ENCODE peak calls at places on chromosomes 7 and 10, in five cellular contexts. One of them, this sample, is unnamed.

GRCh38 chr10:101779544-101780186 is 3.6 kb downstream of the NPM3 start:
- ATAC-seq in body of pancreas: peak; percentile 68
- ATAC-seq in HepG2: peak; percentile 43
- ATAC-seq in HCT116: peak; percentile 56
- ATAC-seq in K562: no peak
- ATAC-seq in this sample: peak; percentile 56

GRCh38 chr7:18064242-18064838 is 36.7 kb upstream of the PRPS1L1 start:
- ATAC-seq in HepG2: peak; percentile 66
- ATAC-seq in HCT116: peak; percentile 88
- ATAC-seq in body of pancreas: no peak
- ATAC-seq in K562: peak; percentile 95
- ATAC-seq in this sample: no peak

GRCh38 chr10:11824825-11825224 is 1.7 kb downstream of the PROSER2 start:
- ATAC-seq in body of pancreas: peak; percentile 22
- ATAC-seq in HepG2: no peak
- ATAC-seq in HCT116: no peak
- ATAC-seq in K562: peak; percentile 70
- ATAC-seq in this sample: no peak

GRCh38 chr10:73648252-73648651 is 7.0 kb upstream of the MYOZ1 start:
- ATAC-seq in body of pancreas: peak; percentile 8
- ATAC-seq in HepG2: no peak
- ATAC-seq in HCT116: no peak
- ATAC-seq in K562: no peak
- ATAC-seq in this sample: no peak

GRCh38 chr10:1738950-1739349 is 1.6 kb upstream of the ADARB2 start:
- ATAC-seq in K562: no peak
- ATAC-seq in HCT116: no peak
- ATAC-seq in HepG2: no peak
- ATAC-seq in body of pancreas: no peak
- ATAC-seq in this sample: no peak

GRCh38 chr7:155282671-155283070 is 15.0 kb upstream of the INSIG1 start:
- ATAC-seq in body of pancreas: no peak
- ATAC-seq in HepG2: no peak
- ATAC-seq in HCT116: no peak
- ATAC-seq in K562: no peak
- ATAC-seq in this sample: peak; percentile 31

GRCh38 chr7:103989785-103990775 is 622 bp upstream of the RELN start:
- ATAC-seq in body of pancreas: no peak
- ATAC-seq in HCT116: no peak
- ATAC-seq in K562: peak; percentile 71
- ATAC-seq in HepG2: peak; percentile 85
- ATAC-seq in this sample: peak; percentile 29

GRCh38 chr7:112071856-112072255 is 134.3 kb downstream of the DOCK4 start:
- ATAC-seq in HepG2: no peak
- ATAC-seq in body of pancreas: no peak
- ATAC-seq in K562: no peak
- ATAC-seq in HCT116: no peak
- ATAC-seq in this sample: no peak

GRCh38 chr7:96219382-96220130 is 102.3 kb downstream of the SLC25A13 start:
- ATAC-seq in K562: peak; percentile 36
- ATAC-seq in HepG2: no peak
- ATAC-seq in HCT116: peak; percentile 47
- ATAC-seq in body of pancreas: no peak
- ATAC-seq in this sample: peak; percentile 90

GRCh38 chr7:114931656-114932011 is 9.7 kb downstream of the MDFIC start:
- ATAC-seq in HepG2: no peak
- ATAC-seq in body of pancreas: no peak
- ATAC-seq in K562: no peak
- ATAC-seq in HCT116: no peak
- ATAC-seq in this sample: no peak

GRCh38 chr7:70696139-70696782 is 435.7 kb upstream of the GALNT17 start:
- ATAC-seq in HepG2: no peak
- ATAC-seq in K562: no peak
- ATAC-seq in HCT116: no peak
- ATAC-seq in body of pancreas: no peak
- ATAC-seq in this sample: no peak

GRCh38 chr7:7136423-7136822 is 45.9 kb upstream of the C1GALT1 start:
- ATAC-seq in body of pancreas: no peak
- ATAC-seq in K562: peak; percentile 52
- ATAC-seq in HCT116: no peak
- ATAC-seq in HepG2: no peak
- ATAC-seq in this sample: no peak

GRCh38 chr7:19610194-19610943 is 98.5 kb downstream of the POLR1F start:
- ATAC-seq in body of pancreas: no peak
- ATAC-seq in HCT116: no peak
- ATAC-seq in HepG2: no peak
- ATAC-seq in K562: no peak
- ATAC-seq in this sample: no peak

GRCh38 chr10:91220194-91220953 is at the start of gene PCGF5:
- ATAC-seq in K562: peak; percentile 98
- ATAC-seq in body of pancreas: peak; percentile 99
- ATAC-seq in HepG2: peak; percentile 94
- ATAC-seq in HCT116: peak; percentile 99
- ATAC-seq in this sample: peak; percentile 99
- TF ChIP-seq POLR2A in K562: peak; percentile 56
- TF ChIP-seq POLR2A in body of pancreas: peak; percentile 83
- TF ChIP-seq POLR2A in HepG2: peak; percentile 79
- TF ChIP-seq POLR2A in HCT116: peak; percentile 45
- TF ChIP-seq POLR2A in this sample: peak; percentile 68

DNA sequence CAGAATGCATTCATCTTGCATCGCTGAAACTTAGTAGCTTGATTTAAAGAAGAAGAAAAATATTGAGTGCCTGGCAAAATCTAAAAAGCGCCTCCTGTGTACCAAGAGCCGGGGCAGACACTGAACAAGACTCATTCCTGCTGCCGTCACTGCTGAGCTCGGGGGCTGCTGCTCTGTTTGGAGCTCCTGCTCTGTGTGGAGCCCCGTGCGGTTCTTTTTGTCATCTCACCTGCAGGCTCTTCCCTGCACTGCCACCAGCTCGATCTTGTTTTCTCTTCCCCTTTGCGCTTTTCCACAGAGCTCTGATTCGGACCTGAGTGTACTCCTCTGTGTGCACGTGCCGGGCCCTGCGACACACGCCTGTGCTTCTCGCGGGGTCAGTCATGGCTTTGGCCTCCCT is 462.1 kb upstream of the DPP6 start:
- ATAC-seq in HCT116: no peak
- ATAC-seq in K562: peak; percentile 84
- ATAC-seq in HepG2: peak; percentile 62
- ATAC-seq in body of pancreas: no peak
- ATAC-seq in this sample: no peak
- TF ChIP-seq POLR2A in HCT116: no peak
- TF ChIP-seq POLR2A in K562: no peak
- TF ChIP-seq POLR2A in HepG2: no peak
- TF ChIP-seq POLR2A in body of pancreas: no peak
- TF ChIP-seq POLR2A in this sample: no peak

GRCh38 chr10:84820121-84820520 is 491.7 kb downstream of the CCSER2 start:
- ATAC-seq in K562: no peak
- ATAC-seq in HCT116: peak; percentile 78
- ATAC-seq in body of pancreas: no peak
- ATAC-seq in HepG2: no peak
- ATAC-seq in this sample: no peak
- TF ChIP-seq POLR2A in K562: no peak
- TF ChIP-seq POLR2A in HCT116: no peak
- TF ChIP-seq POLR2A in body of pancreas: no peak
- TF ChIP-seq POLR2A in HepG2: no peak
- TF ChIP-seq POLR2A in this sample: no peak

GRCh38 chr10:96584035-96584434 is 2.8 kb downstream of the TM9SF3 start:
- ATAC-seq in body of pancreas: no peak
- ATAC-seq in HCT116: no peak
- ATAC-seq in HepG2: no peak
- ATAC-seq in K562: no peak
- ATAC-seq in this sample: no peak

GRCh38 chr10:96584474-96584873 is 2.3 kb downstream of the TM9SF3 start:
- ATAC-seq in HepG2: no peak
- ATAC-seq in K562: no peak
- ATAC-seq in HCT116: no peak
- ATAC-seq in body of pancreas: no peak
- ATAC-seq in this sample: no peak

GRCh38 chr10:96586419-96587254 is at the start of gene TM9SF3:
- ATAC-seq in HCT116: peak; percentile 87
- ATAC-seq in K562: peak; percentile 89
- ATAC-seq in HepG2: peak; percentile 91
- ATAC-seq in body of pancreas: peak; percentile 93
- ATAC-seq in this sample: peak; percentile 98

GRCh38 chr10:96587255-96588059 is 645 bp upstream of the TM9SF3 start:
- ATAC-seq in body of pancreas: peak; percentile 56
- ATAC-seq in K562: peak; percentile 18
- ATAC-seq in HCT116: peak; percentile 46
- ATAC-seq in HepG2: peak; percentile 52
- ATAC-seq in this sample: peak; percentile 77

GRCh38 chr10:96585726-96586418 is 940 bp downstream of the TM9SF3 start:
- ATAC-seq in HepG2: peak; percentile 47
- ATAC-seq in body of pancreas: peak; percentile 12
- ATAC-seq in HCT116: peak; percentile 39
- ATAC-seq in K562: peak; percentile 70
- ATAC-seq in this sample: no peak
- TF ChIP-seq POLR2A in HepG2: no peak
- TF ChIP-seq POLR2A in body of pancreas: no peak
- TF ChIP-seq POLR2A in HCT116: no peak
- TF ChIP-seq POLR2A in K562: no peak
- TF ChIP-seq POLR2A in this sample: no peak

DNA sequence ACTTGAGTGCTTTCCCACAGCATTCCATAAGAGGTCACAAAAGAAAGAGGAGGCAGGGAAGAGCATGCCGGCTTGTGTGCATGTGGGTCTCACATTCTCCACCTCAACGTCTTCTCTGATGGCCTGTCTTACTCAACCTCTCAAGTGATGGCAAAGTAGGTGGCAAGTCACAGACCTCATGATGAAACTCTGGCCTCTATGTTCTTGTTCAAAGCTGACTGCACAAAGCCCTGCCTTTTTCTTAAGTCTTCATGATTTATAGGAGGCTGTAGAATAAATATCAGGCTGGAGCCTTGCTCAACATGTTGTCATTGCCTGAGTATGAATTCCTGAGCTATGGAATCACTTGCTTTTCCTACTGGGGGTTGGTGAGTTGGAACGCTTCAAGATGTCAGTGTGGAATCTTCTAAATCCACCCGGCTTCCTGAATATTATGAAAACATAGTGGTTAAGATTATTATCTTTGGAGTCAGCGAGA is 213.6 kb upstream of the INHBA start:
- ATAC-seq in body of pancreas: peak; percentile 70
- ATAC-seq in HepG2: no peak
- ATAC-seq in K562: no peak
- ATAC-seq in HCT116: no peak
- ATAC-seq in this sample: peak; percentile 94
- TF ChIP-seq POLR2A in body of pancreas: no peak
- TF ChIP-seq POLR2A in HepG2: no peak
- TF ChIP-seq POLR2A in K562: no peak
- TF ChIP-seq POLR2A in HCT116: no peak
- TF ChIP-seq POLR2A in this sample: no peak

DNA sequence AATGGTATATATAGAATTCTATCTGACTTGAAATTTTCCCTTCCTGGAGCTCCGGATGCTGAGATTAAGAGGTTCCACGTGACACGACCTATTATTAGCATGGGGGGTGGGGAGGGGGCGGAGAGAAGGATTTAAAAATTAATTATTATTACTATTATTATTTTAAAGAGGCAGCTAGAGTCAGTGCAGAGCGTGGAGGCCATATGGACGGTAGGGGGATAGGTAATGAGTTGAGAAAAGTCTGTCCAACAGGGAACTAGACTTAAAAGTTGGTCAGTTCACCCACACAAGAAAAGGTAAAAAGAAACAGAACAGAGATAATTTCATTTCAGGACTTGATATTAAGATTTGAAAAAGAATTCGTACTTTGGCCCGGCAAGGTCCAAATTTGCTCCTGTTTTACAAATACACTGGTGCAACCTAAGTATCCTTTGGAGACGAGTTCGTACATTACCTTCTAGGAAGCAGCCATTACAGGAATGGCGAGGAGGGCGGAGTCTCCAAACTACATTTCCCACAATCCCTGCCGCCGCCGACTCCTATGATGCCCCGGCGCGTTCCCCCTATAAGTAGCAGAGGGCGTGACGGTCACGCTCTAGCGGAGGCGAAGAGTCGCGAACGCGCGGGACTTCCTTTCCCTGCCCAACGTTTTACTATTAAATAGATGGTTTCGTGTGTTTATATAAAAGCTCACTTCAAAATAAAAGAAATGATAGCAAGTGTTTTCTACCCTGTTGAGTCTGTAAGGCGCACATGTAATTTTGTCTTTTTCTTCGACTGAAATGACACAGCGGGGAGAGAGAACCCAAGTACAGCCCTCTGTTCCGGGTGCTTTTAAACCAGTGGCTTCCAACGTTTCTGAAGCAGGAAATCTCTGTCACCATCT is at the start of gene SMIM30:
- ATAC-seq in HepG2: peak; percentile 100
- ATAC-seq in HCT116: peak; percentile 99
- ATAC-seq in K562: peak; percentile 99
- ATAC-seq in body of pancreas: peak; percentile 100
- ATAC-seq in this sample: peak; percentile 99
- TF ChIP-seq POLR2A in HepG2: peak; percentile 78
- TF ChIP-seq POLR2A in HCT116: peak; percentile 85
- TF ChIP-seq POLR2A in K562: peak; percentile 96
- TF ChIP-seq POLR2A in body of pancreas: peak; percentile 64
- TF ChIP-seq POLR2A in this sample: peak; percentile 56

GRCh38 chr7:157851501-157852067 is 514.8 kb downstream of the DNAJB6 start:
- ATAC-seq in body of pancreas: no peak
- ATAC-seq in HCT116: peak; percentile 87
- ATAC-seq in HepG2: peak; percentile 47
- ATAC-seq in K562: peak; percentile 60
- ATAC-seq in this sample: peak; percentile 54
- TF ChIP-seq POLR2A in body of pancreas: no peak
- TF ChIP-seq POLR2A in HCT116: no peak
- TF ChIP-seq POLR2A in HepG2: no peak
- TF ChIP-seq POLR2A in K562: no peak
- TF ChIP-seq POLR2A in this sample: no peak